ENCODE peak calls at places on chromosomes 13 and 19, in ten cellular contexts. B is IMR-90, Z is uterus, M is heart left ventricle, X is vagina, S is spleen, O is HCT116, Q is body of pancreas, D is transverse colon, E is tibial nerve. V is an unnamed sample.

GRCh38 chr19:5534787-5535586 is 32.8 kb downstream of the TINCR start:
- DNase-seq in B (peak; percentile 12), Z (no peak), M (no peak), X (no peak), S (no peak), O (peak; percentile 77), Q (no peak), D (no peak), E (no peak), V (no peak)

GRCh38 chr13:79837741-79838450 is 356.9 kb downstream of the NDFIP2 start:
- DNase-seq in B (peak; percentile 75), Z (no peak), M (no peak), X (no peak), S (no peak), O (no peak), Q (no peak), D (no peak), E (no peak), V (no peak)

GRCh38 chr13:27339299-27339698 is 68.7 kb downstream of the RASL11A start:
- DNase-seq in B (peak; percentile 42), Z (no peak), M (no peak), X (no peak), S (no peak), O (peak; percentile 78), Q (peak; percentile 34), D (peak; percentile 44), E (no peak), V (no peak)

GRCh38 chr19:35869327-35870123 is 1.2 kb downstream of the APLP1 start:
- DNase-seq in B (peak; percentile 61), Z (peak; percentile 63), M (peak; percentile 54), X (no peak), S (peak; percentile 84), O (peak; percentile 89), Q (peak; percentile 94), D (peak; percentile 70), E (no peak), V (peak; percentile 65)

GRCh38 chr13:99303863-99304521 is 3.2 kb downstream of the GPR183 start:
- DNase-seq in B (no peak), Z (no peak), M (no peak), X (no peak), S (no peak), O (no peak), Q (peak; percentile 17), D (peak; percentile 34), E (no peak), V (peak; percentile 72)

GRCh38 chr13:30346159-30346788 is 38.9 kb upstream of the KATNAL1 start:
- DNase-seq in B (no peak), Z (no peak), M (no peak), X (no peak), S (peak; percentile 92), O (no peak), Q (peak; percentile 22), D (peak; percentile 75), E (no peak), V (peak; percentile 93)

GRCh38 chr19:53041366-53041765 is 3.2 kb upstream of the ERVV-2 start:
- DNase-seq in B (no peak), Z (no peak), M (no peak), X (no peak), S (no peak), O (no peak), Q (no peak), D (no peak), E (no peak), V (no peak)

GRCh38 chr19:1247747-1248453 is 483 bp upstream of the MIDN start:
- DNase-seq in B (peak; percentile 70), Z (no peak), M (peak; percentile 87), X (no peak), S (peak; percentile 96), O (no peak), Q (peak; percentile 82), D (peak; percentile 82), E (no peak), V (peak; percentile 93)

GRCh38 chr19:16599655-16600346 is 27.6 kb upstream of the SLC35E1 start:
- DNase-seq in B (no peak), Z (no peak), M (no peak), X (no peak), S (no peak), O (no peak), Q (no peak), D (no peak), E (no peak), V (no peak)

GRCh38 chr13:27055501-27055900 is 116.1 kb downstream of the USP12 start:
- DNase-seq in B (no peak), Z (no peak), M (no peak), X (no peak), S (no peak), O (no peak), Q (no peak), D (no peak), E (no peak), V (no peak)

GRCh38 chr19:29643361-29643935 is 21.8 kb upstream of the PLEKHF1 start:
- DNase-seq in B (no peak), Z (no peak), M (no peak), X (no peak), S (peak; percentile 11), O (no peak), Q (no peak), D (no peak), E (no peak), V (no peak)

GRCh38 chr13:77699059-77699680 is 1.7 kb downstream of the SLAIN1 start:
- DNase-seq in B (no peak), Z (no peak), M (no peak), X (no peak), S (no peak), O (no peak), Q (no peak), D (no peak), E (no peak), V (no peak)

GRCh38 chr13:77696863-77697207 is 652 bp upstream of the SLAIN1 start:
- DNase-seq in B (no peak), Z (no peak), M (no peak), X (no peak), S (no peak), O (no peak), Q (no peak), D (no peak), E (no peak), V (no peak)

GRCh38 chr13:77697208-77698103 is at the start of gene SLAIN1:
- DNase-seq in B (peak; percentile 5), Z (peak; percentile 74), M (peak; percentile 79), X (no peak), S (peak; percentile 95), O (no peak), Q (peak; percentile 92), D (peak; percentile 80), E (peak; percentile 41), V (peak; percentile 76)

GRCh38 chr13:77696006-77696862 is 1.3 kb upstream of the SLAIN1 start:
- DNase-seq in B (no peak), Z (no peak), M (no peak), X (no peak), S (no peak), O (no peak), Q (no peak), D (no peak), E (no peak), V (no peak)

GRCh38 chr13:77698211-77699058 is 948 bp downstream of the SLAIN1 start:
- DNase-seq in B (no peak), Z (peak; percentile 18), M (peak; percentile 23), X (no peak), S (peak; percentile 90), O (no peak), Q (peak; percentile 50), D (peak; percentile 44), E (no peak), V (peak; percentile 70)
- TF ChIP-seq CTCF in B (no peak), Z (no peak), M (no peak), X (no peak), S (no peak), O (no peak), Q (no peak), D (no peak), E (no peak), V (no peak)

DNA sequence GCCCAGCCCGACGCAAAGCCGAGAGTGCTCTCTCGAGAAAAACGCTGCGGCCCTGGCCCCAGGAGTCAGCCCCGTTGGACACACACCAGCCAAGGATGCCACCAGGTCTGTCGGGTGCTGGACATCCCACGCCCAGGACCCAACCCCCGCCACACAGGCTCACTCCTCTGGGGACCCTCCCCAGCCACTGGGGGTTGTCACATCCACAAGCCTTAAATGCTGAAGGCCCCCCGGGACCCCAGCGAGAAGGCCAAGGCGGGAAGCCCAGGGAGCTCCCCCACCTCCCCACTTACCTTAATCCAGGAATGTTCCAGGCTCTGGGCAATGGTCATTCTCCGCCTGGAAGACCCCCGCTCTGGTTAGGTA is 11.2 kb downstream of the DAPK3 start:
- DNase-seq in B (no peak), Z (no peak), M (no peak), X (no peak), S (no peak), O (no peak), Q (no peak), D (no peak), E (no peak), V (no peak)
- H3K27ac ChIP-seq in B (no peak overlapping the region), Z (no peak overlapping the region), M (no peak overlapping the region), X (no peak overlapping the region), S (no peak overlapping the region), O (no peak overlapping the region), Q (no peak overlapping the region), D (no peak overlapping the region), E (no peak overlapping the region), V (no peak overlapping the region)

GRCh38 chr19:48329167-48329891 is 4.0 kb downstream of the EMP3 start:
- DNase-seq in B (peak; percentile 59), Z (no peak), M (no peak), X (no peak), S (no peak), O (no peak), Q (no peak), D (peak; percentile 49), E (no peak), V (peak; percentile 54)
- TF ChIP-seq POLR2A in B (no peak), Z (no peak), M (no peak), X (no peak), S (no peak), O (no peak), Q (no peak), D (no peak), E (no peak), V (no peak)

GRCh38 chr13:107685876-107686275 is 529.5 kb downstream of the LIG4 start:
- DNase-seq in B (no peak), Z (no peak), M (no peak), X (no peak), S (no peak), O (no peak), Q (no peak), D (no peak), E (no peak), V (no peak)

GRCh38 chr13:107681611-107682010 is 533.7 kb downstream of the LIG4 start:
- DNase-seq in B (no peak), Z (no peak), M (no peak), X (no peak), S (no peak), O (no peak), Q (no peak), D (no peak), E (no peak), V (no peak)

GRCh38 chr13:107678075-107678689 is 537.2 kb downstream of the LIG4 start:
- DNase-seq in B (peak; percentile 53), Z (no peak), M (no peak), X (no peak), S (no peak), O (no peak), Q (no peak), D (no peak), E (no peak), V (no peak)

GRCh38 chr13:107675847-107676550 is 539.3 kb downstream of the LIG4 start:
- DNase-seq in B (no peak), Z (no peak), M (no peak), X (no peak), S (no peak), O (no peak), Q (no peak), D (no peak), E (no peak), V (no peak)

GRCh38 chr13:107680115-107680514 is 535.2 kb downstream of the LIG4 start:
- DNase-seq in B (peak; percentile 28), Z (no peak), M (no peak), X (no peak), S (no peak), O (no peak), Q (no peak), D (no peak), E (no peak), V (no peak)
- TF ChIP-seq CTCF in B (no peak), Z (no peak), M (no peak), X (no peak), S (no peak), O (no peak), Q (no peak), D (no peak), E (no peak), V (no peak)